ENCODE peak calls at places on chromosomes 7 and 10, in four cellular contexts. One of them, this sample, is unnamed.

GRCh38 chr7:156751319-156751718 is 110.7 kb downstream of the RNF32 start:
- DNase-seq in Kasumi-1: no peak
- DNase-seq in activated CD8-positive, alpha-beta memory T cell treated with anti-CD3 and anti-CD28 coated beads for 48 hours: peak; percentile 7
- DNase-seq in pons: peak; percentile 22
- DNase-seq in this sample: no peak

GRCh38 chr7:116525913-116526857 is 1.3 kb downstream of the CAV1 start:
- DNase-seq in Kasumi-1: peak; percentile 66
- DNase-seq in activated CD8-positive, alpha-beta memory T cell treated with anti-CD3 and anti-CD28 coated beads for 48 hours: peak; percentile 47
- DNase-seq in pons: no peak
- DNase-seq in this sample: peak; percentile 23

GRCh38 chr10:7610651-7611389 is 55.9 kb downstream of the ITIH5 start:
- DNase-seq in Kasumi-1: no peak
- DNase-seq in activated CD8-positive, alpha-beta memory T cell treated with anti-CD3 and anti-CD28 coated beads for 48 hours: no peak
- DNase-seq in pons: no peak
- DNase-seq in this sample: no peak

GRCh38 chr7:388461-388960 is 98.5 kb downstream of the FOXL3 start:
- DNase-seq in Kasumi-1: no peak
- DNase-seq in activated CD8-positive, alpha-beta memory T cell treated with anti-CD3 and anti-CD28 coated beads for 48 hours: no peak
- DNase-seq in pons: no peak
- DNase-seq in this sample: no peak

GRCh38 chr10:104334965-104335650 is 3.2 kb downstream of the ITPRIP start:
- DNase-seq in Kasumi-1: no peak
- DNase-seq in activated CD8-positive, alpha-beta memory T cell treated with anti-CD3 and anti-CD28 coated beads for 48 hours: no peak
- DNase-seq in pons: no peak
- DNase-seq in this sample: no peak

GRCh38 chr10:124174071-124174566 is 80.7 kb upstream of the CHST15 start:
- DNase-seq in Kasumi-1: no peak
- DNase-seq in activated CD8-positive, alpha-beta memory T cell treated with anti-CD3 and anti-CD28 coated beads for 48 hours: no peak
- DNase-seq in pons: no peak
- DNase-seq in this sample: no peak

GRCh38 chr7:33798671-33799325 is 106.5 kb upstream of the BMPER start:
- DNase-seq in Kasumi-1: no peak
- DNase-seq in activated CD8-positive, alpha-beta memory T cell treated with anti-CD3 and anti-CD28 coated beads for 48 hours: no peak
- DNase-seq in pons: no peak
- DNase-seq in this sample: no peak

GRCh38 chr10:44306147-44306710 is 78.7 kb downstream of the CXCL12 start:
- DNase-seq in Kasumi-1: no peak
- DNase-seq in activated CD8-positive, alpha-beta memory T cell treated with anti-CD3 and anti-CD28 coated beads for 48 hours: no peak
- DNase-seq in pons: no peak
- DNase-seq in this sample: no peak

GRCh38 chr10:70851597-70852475 is 36.1 kb downstream of the SGPL1 start:
- DNase-seq in Kasumi-1: no peak
- DNase-seq in activated CD8-positive, alpha-beta memory T cell treated with anti-CD3 and anti-CD28 coated beads for 48 hours: no peak
- DNase-seq in pons: no peak
- DNase-seq in this sample: no peak

GRCh38 chr10:3002304-3002703 is 65.0 kb upstream of the PFKP start:
- DNase-seq in Kasumi-1: no peak
- DNase-seq in activated CD8-positive, alpha-beta memory T cell treated with anti-CD3 and anti-CD28 coated beads for 48 hours: no peak
- DNase-seq in pons: no peak
- DNase-seq in this sample: no peak

GRCh38 chr7:70238171-70238575 is 639.9 kb downstream of the AUTS2 start:
- DNase-seq in Kasumi-1: no peak
- DNase-seq in activated CD8-positive, alpha-beta memory T cell treated with anti-CD3 and anti-CD28 coated beads for 48 hours: no peak
- DNase-seq in pons: no peak
- DNase-seq in this sample: no peak

GRCh38 chr7:33886100-33886623 is 19.2 kb upstream of the BMPER start:
- DNase-seq in Kasumi-1: no peak
- DNase-seq in activated CD8-positive, alpha-beta memory T cell treated with anti-CD3 and anti-CD28 coated beads for 48 hours: no peak
- DNase-seq in pons: no peak
- DNase-seq in this sample: no peak

GRCh38 chr10:114663631-114664030 is 5.6 kb upstream of the ABLIM1 start:
- DNase-seq in Kasumi-1: no peak
- DNase-seq in activated CD8-positive, alpha-beta memory T cell treated with anti-CD3 and anti-CD28 coated beads for 48 hours: no peak
- DNase-seq in pons: no peak
- DNase-seq in this sample: no peak

GRCh38 chr7:46168671-46169383 is 247.8 kb upstream of the IGFBP3 start:
- DNase-seq in Kasumi-1: no peak
- DNase-seq in activated CD8-positive, alpha-beta memory T cell treated with anti-CD3 and anti-CD28 coated beads for 48 hours: no peak
- DNase-seq in pons: no peak
- DNase-seq in this sample: no peak

GRCh38 chr7:4958477-4959301 is at the start of gene MMD2:
- DNase-seq in Kasumi-1: no peak
- DNase-seq in activated CD8-positive, alpha-beta memory T cell treated with anti-CD3 and anti-CD28 coated beads for 48 hours: no peak
- DNase-seq in pons: no peak
- DNase-seq in this sample: no peak